ENCODE peak calls at places on chromosomes 13 and 19, in four cellular contexts. J is HepG2, A is H1, K is K562. H is an unnamed sample.
A peak's percentile ranks its signal among the peaks of the same experiment; 100 is the strongest.

GRCh38 chr19:47324502-47324901 is 7.5 kb upstream of the C5AR2 start:
- DNase-seq in J (no peak), A (no peak), K (no peak), H (no peak)

GRCh38 chr19:35757231-35757748 is 461 bp upstream of the HSPB6 start:
- DNase-seq in J (peak; percentile 24), A (no peak), K (peak; percentile 46), H (peak; percentile 63)

GRCh38 chr19:21608571-21608970 is 103.2 kb downstream of the ZNF429 start:
- DNase-seq in J (peak; percentile 4), A (no peak), K (no peak), H (no peak)

GRCh38 chr13:64276232-64276631 is 2860.6 kb upstream of the PCDH20 start:
- DNase-seq in J (no peak), A (no peak), K (no peak), H (no peak)

GRCh38 chr19:49430678-49431329 is 5.6 kb downstream of the GFY start:
- DNase-seq in J (no peak), A (no peak), K (peak; percentile 53), H (no peak)

GRCh38 chr19:34962945-34963530 is 991 bp downstream of the ZNF792 start:
- DNase-seq in J (no peak), A (no peak), K (peak; percentile 42), H (no peak)

GRCh38 chr19:46739290-46739771 is 6.5 kb upstream of the FKRP start:
- DNase-seq in J (no peak), A (no peak), K (no peak), H (no peak)

GRCh38 chr13:33145667-33146066 is 129.4 kb downstream of the KL start:
- DNase-seq in J (no peak), A (no peak), K (no peak), H (no peak)

GRCh38 chr19:29672933-29673336 is 7.7 kb downstream of the PLEKHF1 start:
- DNase-seq in J (no peak), A (no peak), K (no peak), H (no peak)

DNA sequence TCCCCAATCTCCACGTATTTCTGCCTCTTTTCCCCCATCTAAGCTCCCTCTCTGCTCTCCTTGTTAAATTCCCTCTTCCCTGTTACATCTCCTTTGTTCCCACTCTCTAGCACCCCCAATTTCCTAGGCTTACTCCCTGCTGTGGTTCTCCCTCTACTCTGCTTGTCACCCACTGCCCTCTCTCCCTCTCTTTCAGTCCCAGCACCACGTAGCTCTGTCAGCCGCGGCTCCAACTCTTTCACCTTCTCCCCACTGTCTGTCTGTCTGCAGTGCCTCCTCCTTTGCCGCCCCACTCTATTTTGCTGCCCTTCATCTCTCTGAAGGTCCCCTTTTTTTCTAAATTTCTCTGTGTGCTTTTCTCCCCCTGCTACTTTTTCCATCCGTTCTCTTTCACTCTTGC is 1.0 kb downstream of the ZNF841 start:
- DNase-seq in J (no peak), A (no peak), K (no peak), H (no peak)
- H3K27ac ChIP-seq in J (peak overlapping the region; percentile 81), A (no peak overlapping the region), K (peak overlapping the region; percentile 84), H (no peak overlapping the region)

GRCh38 chr19:19858751-19859150 is 6.9 kb upstream of the ZNF253 start:
- DNase-seq in J (no peak), A (no peak), K (no peak), H (no peak)
- TF ChIP-seq JUN in J (no peak), A (no peak), K (no peak), H (no peak)

GRCh38 chr19:19514881-19515763 is at the start of gene TSSK6:
- DNase-seq in J (peak; percentile 31), A (no peak), K (no peak), H (peak; percentile 61)

GRCh38 chr19:19513671-19514070 is 1.7 kb downstream of the TSSK6 start:
- DNase-seq in J (no peak), A (no peak), K (no peak), H (no peak)

GRCh38 chr19:19515764-19516519 is at the start of gene NDUFA13:
- DNase-seq in J (peak; percentile 90), A (peak; percentile 70), K (peak; percentile 94), H (peak; percentile 93)

GRCh38 chr19:19517235-19517619 is 1.2 kb downstream of the NDUFA13 start:
- DNase-seq in J (no peak), A (no peak), K (no peak), H (no peak)

GRCh38 chr19:19514215-19514633 is 1.1 kb downstream of the TSSK6 start:
- DNase-seq in J (no peak), A (no peak), K (no peak), H (no peak)
- TF ChIP-seq CEBPB in J (no peak), A (no peak), K (no peak), H (no peak)

GRCh38 chr19:56136362-56136761 is 4.7 kb upstream of the ZNF444 start:
- DNase-seq in J (peak; percentile 56), A (peak; percentile 57), K (no peak), H (no peak)

GRCh38 chr19:56131651-56132050 is 9.4 kb upstream of the ZNF444 start:
- DNase-seq in J (no peak), A (no peak), K (no peak), H (no peak)

GRCh38 chr19:56132316-56132822 is 8.7 kb upstream of the ZNF444 start:
- DNase-seq in J (peak; percentile 50), A (no peak), K (no peak), H (no peak)

GRCh38 chr19:56134655-56134922 is 6.5 kb upstream of the ZNF444 start:
- DNase-seq in J (no peak), A (no peak), K (no peak), H (no peak)

DNA sequence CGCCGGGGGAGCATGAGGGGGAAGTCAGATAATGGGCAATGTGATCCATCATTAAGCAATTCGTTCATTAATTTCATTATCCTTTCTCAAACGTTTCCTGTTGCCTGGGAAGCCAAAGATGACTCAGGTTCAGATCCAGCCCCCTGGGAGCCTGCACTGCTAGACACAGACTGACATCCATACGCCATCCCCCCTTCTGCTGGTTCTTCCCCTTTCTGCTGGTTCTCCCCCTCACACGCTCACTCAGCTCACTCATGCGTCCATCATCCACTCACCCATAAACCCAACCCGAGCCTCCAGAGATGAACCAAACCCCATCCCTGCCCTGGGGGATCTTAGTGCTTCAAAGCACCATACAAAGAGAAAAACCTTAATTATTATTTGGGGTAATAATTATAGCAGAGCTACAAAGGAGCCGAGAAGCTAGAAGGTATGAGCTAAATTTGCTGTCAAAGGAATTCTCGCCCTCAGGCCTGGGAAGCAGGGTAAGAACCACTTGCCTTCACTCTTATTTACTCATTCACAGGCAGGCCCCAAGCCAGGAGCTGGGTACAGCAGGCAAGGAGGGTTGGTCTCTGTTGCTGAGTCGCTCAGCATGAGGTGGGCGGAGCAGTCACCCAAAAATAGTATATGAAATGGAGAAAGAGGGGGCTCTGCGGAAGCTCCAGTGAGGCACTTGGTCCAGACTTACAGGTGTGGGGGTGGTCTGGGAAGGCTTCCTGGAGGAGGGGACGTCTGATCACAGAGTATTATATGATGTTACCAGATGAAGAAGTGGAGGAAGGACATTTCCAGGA is 7.0 kb upstream of the ZNF444 start:
- DNase-seq in J (no peak), A (no peak), K (no peak), H (no peak)
- H3K27ac ChIP-seq in J (no peak overlapping the region), A (no peak overlapping the region), K (no peak overlapping the region), H (no peak overlapping the region)

DNA sequence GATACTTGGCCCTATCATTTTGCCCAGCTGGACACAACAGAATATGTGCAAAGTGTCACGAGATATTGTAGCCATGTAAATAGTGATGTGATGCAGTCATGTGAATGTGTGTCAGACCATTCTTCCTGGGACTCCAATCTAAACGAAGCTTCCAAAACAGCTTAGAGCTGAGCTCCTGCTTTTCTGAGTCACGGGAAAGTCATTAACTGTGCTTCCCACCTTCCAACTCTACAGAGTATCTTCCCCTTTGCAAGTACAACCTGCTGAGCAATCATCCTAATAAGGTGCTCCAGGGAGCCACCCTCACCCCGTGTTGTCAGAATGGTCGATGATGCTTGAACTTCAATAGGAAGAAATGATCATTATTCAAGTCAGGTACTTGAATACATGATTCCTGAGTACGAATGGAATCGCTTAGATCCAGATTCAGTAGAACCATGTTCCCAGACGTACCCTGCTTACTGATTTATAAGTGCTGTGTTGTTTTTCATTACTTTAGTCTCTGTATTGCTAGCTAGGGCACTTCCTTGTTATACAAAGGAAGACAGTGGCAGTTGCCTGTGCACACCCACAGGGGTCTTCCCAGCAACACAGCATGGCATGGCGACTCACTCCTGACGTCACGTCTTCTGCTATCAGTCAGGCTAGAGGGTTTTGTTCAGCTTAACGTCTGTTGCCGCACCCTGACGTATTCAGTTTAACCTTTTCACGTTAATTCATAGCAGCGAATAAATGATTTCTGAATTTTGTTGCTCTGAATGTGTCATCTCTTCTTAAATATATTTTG is 294.9 kb downstream of the MYO16 start:
- DNase-seq in J (no peak), A (no peak), K (no peak), H (no peak)
- TF ChIP-seq JUN in J (no peak), A (no peak), K (no peak), H (no peak)

GRCh38 chr19:548841-549830 is 5.3 kb downstream of the GZMM start:
- DNase-seq in J (no peak), A (no peak), K (peak; percentile 5), H (no peak)

GRCh38 chr19:543912-544608 is at the start of gene GZMM:
- DNase-seq in J (no peak), A (no peak), K (peak; percentile 63), H (no peak)

GRCh38 chr19:547117-547516 is 3.3 kb downstream of the GZMM start:
- DNase-seq in J (no peak), A (no peak), K (no peak), H (no peak)

GRCh38 chr19:542173-542866 is 1.5 kb upstream of the GZMM start:
- DNase-seq in J (no peak), A (no peak), K (no peak), H (no peak)

DNA sequence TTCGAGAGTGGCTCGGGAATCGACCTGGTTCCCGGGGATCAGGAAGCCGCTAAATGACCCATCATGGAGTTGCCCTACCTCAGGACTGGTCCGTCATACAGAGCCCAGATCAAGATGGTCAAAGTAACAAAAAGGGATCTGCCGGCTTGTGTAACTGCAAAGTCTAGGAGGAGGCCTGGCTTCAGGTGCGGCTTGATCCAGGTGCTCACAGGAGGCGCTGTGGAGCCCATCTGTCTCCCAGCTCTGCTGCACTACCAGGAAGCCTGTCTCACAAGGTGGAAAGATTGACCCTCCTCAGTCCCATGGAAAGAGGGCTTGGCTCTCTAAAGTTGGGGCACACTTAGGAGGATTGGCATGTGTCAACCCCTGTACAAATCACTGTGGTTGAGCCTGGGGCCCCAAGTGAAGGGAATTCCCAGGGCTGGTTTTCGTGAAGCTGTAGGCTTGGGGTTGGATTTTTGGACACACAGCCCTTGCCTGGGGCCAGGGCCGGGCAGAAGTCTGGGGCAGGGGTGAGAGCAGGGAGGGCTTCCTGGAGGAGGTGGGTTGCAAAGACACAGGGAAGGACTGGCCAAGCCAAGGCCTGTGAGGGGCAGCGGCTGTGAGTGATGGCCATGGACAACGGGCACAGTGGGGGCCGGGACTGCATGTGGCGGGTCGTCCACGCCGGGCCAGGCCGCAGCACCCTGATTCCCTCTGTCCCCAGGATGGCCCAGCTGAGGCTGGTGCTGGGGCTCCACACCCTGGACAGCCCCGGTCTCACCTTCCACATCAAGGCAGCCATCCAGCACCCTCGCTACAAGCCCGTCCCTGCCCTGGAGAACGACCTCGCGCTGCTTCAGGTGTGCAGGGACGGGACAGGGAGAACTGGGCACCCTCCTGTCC is 4.2 kb downstream of the GZMM start:
- DNase-seq in J (no peak), A (no peak), K (peak; percentile 8), H (no peak)
- TF ChIP-seq CEBPB in J (no peak), A (no peak), K (no peak), H (no peak)

DNA sequence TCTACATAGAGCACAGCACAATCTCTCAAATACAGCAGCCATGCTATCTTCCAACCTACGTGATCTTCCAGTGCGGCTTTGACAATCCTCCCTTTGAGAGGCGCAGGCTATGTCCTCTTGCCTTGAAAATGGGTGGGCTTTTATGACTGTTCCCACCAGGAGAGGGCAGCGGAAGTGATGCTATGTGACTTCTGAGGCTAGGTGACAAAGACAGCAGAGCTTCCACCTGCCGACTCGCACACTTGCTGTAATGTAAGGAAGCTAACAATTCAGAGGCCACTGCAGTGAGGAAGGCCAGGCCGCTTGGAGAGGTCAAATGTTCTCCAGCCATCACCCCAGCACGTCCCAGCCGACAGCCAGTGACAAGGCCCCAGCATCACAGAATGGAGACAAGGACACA is 65.8 kb downstream of the MRPL57 start:
- DNase-seq in J (peak; percentile 16), A (peak; percentile 36), K (no peak), H (no peak)
- H3K27ac ChIP-seq in J (no peak overlapping the region), A (no peak overlapping the region), K (no peak overlapping the region), H (no peak overlapping the region)

H was measured in A549.